ENCODE peak calls at places on chromosome 9, in nine cellular contexts. O, J, A, B, Y, Z, E, I and P are unnamed samples.

GRCh38 chr9:33719581-33720374 is 75.6 kb upstream of the PRSS3 start:
- DNase-seq in O (peak), J (no peak), A (no peak), B (no peak), Y (no peak), Z (peak), E (peak), I (peak), P (peak)

GRCh38 chr9:7320139-7320538 is 479.4 kb downstream of the DMAC1 start:
- DNase-seq in O (peak), J (no peak), A (no peak), B (no peak), Y (no peak), Z (no peak), E (peak), I (peak), P (peak)

GRCh38 chr9:5938449-5938848 is 47.8 kb downstream of the MLANA start:
- DNase-seq in O (no peak), J (no peak), A (no peak), B (no peak), Y (no peak), Z (no peak), E (no peak), I (no peak), P (no peak)

GRCh38 chr9:126886194-126886830 is 25.9 kb downstream of the ZBTB34 start:
- DNase-seq in O (no peak), J (no peak), A (no peak), B (no peak), Y (no peak), Z (peak), E (no peak), I (no peak), P (no peak)

GRCh38 chr9:118829334-118829733 is 539.9 kb downstream of the BRINP1 start:
- DNase-seq in O (peak), J (no peak), A (no peak), B (peak), Y (no peak), Z (no peak), E (no peak), I (peak), P (no peak)

GRCh38 chr9:130036099-130036498 is 6.9 kb downstream of the FNBP1 start:
- DNase-seq in O (peak), J (no peak), A (no peak), B (no peak), Y (no peak), Z (no peak), E (no peak), I (no peak), P (peak)

GRCh38 chr9:79028101-79028500 is 543.7 kb upstream of the TLE4 start:
- DNase-seq in O (peak), J (no peak), A (no peak), B (no peak), Y (no peak), Z (no peak), E (no peak), I (no peak), P (peak)

GRCh38 chr9:130663258-130664171 is 879 bp upstream of the PRDM12 start:
- DNase-seq in O (peak), J (no peak), A (no peak), B (peak), Y (no peak), Z (peak), E (no peak), I (no peak), P (no peak)

GRCh38 chr9:12776775-12777055 is 1.9 kb downstream of the LURAP1L start:
- DNase-seq in O (peak), J (no peak), A (no peak), B (no peak), Y (no peak), Z (no peak), E (no peak), I (no peak), P (peak)

GRCh38 chr9:93962561-93963440 is 7.6 kb upstream of the BARX1 start:
- DNase-seq in O (peak), J (peak), A (peak), B (peak), Y (no peak), Z (peak), E (peak), I (peak), P (peak)

GRCh38 chr9:4167040-4167671 is 132.7 kb downstream of the GLIS3 start:
- DNase-seq in O (peak), J (no peak), A (no peak), B (no peak), Y (no peak), Z (no peak), E (no peak), I (no peak), P (peak)

GRCh38 chr9:7210854-7211637 is 453.3 kb downstream of the KDM4C start:
- DNase-seq in O (no peak), J (no peak), A (peak), B (no peak), Y (no peak), Z (no peak), E (no peak), I (no peak), P (no peak)

GRCh38 chr9:17609312-17610005 is 30.6 kb downstream of the SH3GL2 start:
- DNase-seq in O (no peak), J (no peak), A (no peak), B (peak), Y (no peak), Z (no peak), E (no peak), I (no peak), P (no peak)

GRCh38 chr9:133394687-133395271 is 18.6 kb downstream of the STKLD1 start:
- DNase-seq in O (no peak), J (no peak), A (no peak), B (no peak), Y (no peak), Z (no peak), E (no peak), I (no peak), P (no peak)

GRCh38 chr9:138100711-138101349 is 223.2 kb downstream of the CACNA1B start:
- DNase-seq in O (no peak), J (no peak), A (no peak), B (no peak), Y (no peak), Z (no peak), E (no peak), I (no peak), P (no peak)

GRCh38 chr9:110016340-110016739 is 191.6 kb downstream of the C9orf152 start:
- DNase-seq in O (no peak), J (no peak), A (no peak), B (no peak), Y (no peak), Z (no peak), E (no peak), I (peak), P (peak)

GRCh38 chr9:130794923-130795495 is 40.0 kb upstream of the ABL1 start:
- DNase-seq in O (peak), J (no peak), A (no peak), B (no peak), Y (no peak), Z (no peak), E (no peak), I (no peak), P (peak)

GRCh38 chr9:136051568-136052432 is 43.3 kb downstream of the NACC2 start:
- DNase-seq in O (peak), J (peak), A (peak), B (peak), Y (peak), Z (peak), E (peak), I (peak), P (peak)

GRCh38 chr9:134502261-134503211 is 139.1 kb upstream of the COL5A1 start:
- DNase-seq in O (peak), J (no peak), A (no peak), B (no peak), Y (no peak), Z (no peak), E (no peak), I (no peak), P (peak)

GRCh38 chr9:121650220-121651013 is 1.0 kb upstream of the DAB2IP start:
- DNase-seq in O (no peak), J (peak), A (no peak), B (peak), Y (no peak), Z (peak), E (no peak), I (no peak), P (peak)

GRCh38 chr9:88747768-88748167 is 212.8 kb downstream of the NXNL2 start:
- DNase-seq in O (peak), J (no peak), A (no peak), B (no peak), Y (no peak), Z (no peak), E (peak), I (no peak), P (peak)

GRCh38 chr9:133942206-133942975 is 49.7 kb downstream of the VAV2 start:
- DNase-seq in O (no peak), J (no peak), A (no peak), B (no peak), Y (no peak), Z (no peak), E (no peak), I (no peak), P (no peak)

GRCh38 chr9:137129089-137129455 is 9.9 kb upstream of the GRIN1 start:
- DNase-seq in O (no peak), J (no peak), A (no peak), B (no peak), Y (no peak), Z (peak), E (no peak), I (no peak), P (peak)

GRCh38 chr9:22117511-22118388 is 108.6 kb upstream of the CDKN2B start:
- DNase-seq in O (peak), J (no peak), A (no peak), B (no peak), Y (no peak), Z (peak), E (no peak), I (no peak), P (peak)

GRCh38 chr9:113993838-113994540 is 84.1 kb downstream of the AMBP start:
- DNase-seq in O (peak), J (peak), A (peak), B (no peak), Y (peak), Z (no peak), E (no peak), I (peak), P (peak)

GRCh38 chr9:123609844-123610243 is 253.8 kb downstream of the CRB2 start:
- DNase-seq in O (no peak), J (no peak), A (no peak), B (no peak), Y (no peak), Z (no peak), E (no peak), I (no peak), P (peak)

GRCh38 chr9:131771646-131772045 is 31.8 kb upstream of the RAPGEF1 start:
- DNase-seq in O (no peak), J (no peak), A (no peak), B (no peak), Y (no peak), Z (no peak), E (no peak), I (no peak), P (no peak)

GRCh38 chr9:92632641-92633040 is 37.3 kb downstream of the IPPK start:
- DNase-seq in O (no peak), J (no peak), A (no peak), B (no peak), Y (no peak), Z (no peak), E (no peak), I (no peak), P (no peak)

GRCh38 chr9:136602193-136602885 is 56.5 kb upstream of the NOTCH1 start:
- DNase-seq in O (no peak), J (no peak), A (no peak), B (peak), Y (no peak), Z (no peak), E (no peak), I (no peak), P (no peak)

GRCh38 chr9:83432104-83432627 is 106.0 kb downstream of the FRMD3 start:
- DNase-seq in O (peak), J (peak), A (peak), B (no peak), Y (peak), Z (peak), E (no peak), I (no peak), P (peak)

GRCh38 chr9:131484560-131485185 is 18.0 kb upstream of the POMT1 start:
- DNase-seq in O (no peak), J (no peak), A (no peak), B (no peak), Y (no peak), Z (no peak), E (no peak), I (no peak), P (no peak)

GRCh38 chr9:99056876-99057664 is 47.8 kb upstream of the TGFBR1 start:
- DNase-seq in O (peak), J (no peak), A (no peak), B (no peak), Y (no peak), Z (no peak), E (peak), I (no peak), P (peak)

GRCh38 chr9:83013867-83014605 is 48.9 kb downstream of the RASEF start:
- DNase-seq in O (peak), J (no peak), A (no peak), B (no peak), Y (no peak), Z (no peak), E (no peak), I (no peak), P (peak)

GRCh38 chr9:38414040-38414723 is 10.1 kb downstream of the IGFBPL1 start:
- DNase-seq in O (no peak), J (no peak), A (no peak), B (peak), Y (no peak), Z (no peak), E (no peak), I (no peak), P (no peak)

GRCh38 chr9:100999914-101000540 is 28.5 kb upstream of the PLPPR1 start:
- DNase-seq in O (no peak), J (no peak), A (no peak), B (no peak), Y (no peak), Z (no peak), E (no peak), I (no peak), P (no peak)

GRCh38 chr9:108776920-108777650 is 78.7 kb downstream of the ACTL7B start:
- DNase-seq in O (peak), J (no peak), A (no peak), B (no peak), Y (no peak), Z (no peak), E (no peak), I (no peak), P (peak)